ENCODE peak calls at places on chromosomes 6 and 20, in ten cellular contexts. P is left ventricle myocardium superior, O is AG09309, Z is GM06990, D is epithelial cell of esophagus, J is esophagus squamous epithelium, K is HEK293T, S is AG04450, I is GM03348, A is AML-193. W is an unnamed sample.

GRCh38 chr20:40768105-40768504 is 79.1 kb upstream of the MAFB start:
- DNase-seq in P (no peak), O (no peak), Z (no peak), D (no peak), J (no peak), K (no peak), S (no peak), I (no peak), A (no peak), W (no peak)

GRCh38 chr20:46063151-46063550 is 26.6 kb downstream of the NCOA5 start:
- DNase-seq in P (no peak), O (no peak), Z (no peak), D (no peak), J (no peak), K (no peak), S (no peak), I (no peak), A (no peak), W (no peak)

GRCh38 chr20:23451956-23452487 is 654 bp downstream of the CST11 start:
- DNase-seq in P (no peak), O (no peak), Z (no peak), D (no peak), J (no peak), K (no peak), S (no peak), I (no peak), A (no peak), W (no peak)

GRCh38 chr20:34713194-34713943 is 9.2 kb downstream of the TP53INP2 start:
- DNase-seq in P (no peak), O (peak), Z (peak), D (peak), J (no peak), K (no peak), S (peak), I (peak), A (no peak), W (no peak)

GRCh38 chr20:36097331-36097730 is 57.2 kb upstream of the EPB41L1 start:
- DNase-seq in P (no peak), O (no peak), Z (no peak), D (no peak), J (no peak), K (no peak), S (no peak), I (no peak), A (no peak), W (no peak)

GRCh38 chr6:6220718-6221117 is 99.7 kb downstream of the F13A1 start:
- DNase-seq in P (no peak), O (no peak), Z (no peak), D (no peak), J (no peak), K (no peak), S (no peak), I (no peak), A (no peak), W (no peak)

GRCh38 chr6:111824608-111825337 is 48.5 kb downstream of the FYN start:
- DNase-seq in P (no peak), O (no peak), Z (no peak), D (no peak), J (no peak), K (no peak), S (no peak), I (no peak), A (no peak), W (no peak)

GRCh38 chr6:111478749-111479148 is 4.3 kb downstream of the REV3L start:
- DNase-seq in P (no peak), O (no peak), Z (peak), D (peak), J (no peak), K (no peak), S (no peak), I (peak), A (peak), W (no peak)

GRCh38 chr6:161437851-161438250 is 164.0 kb upstream of the AGPAT4 start:
- DNase-seq in P (no peak), O (no peak), Z (no peak), D (peak), J (no peak), K (no peak), S (no peak), I (no peak), A (no peak), W (no peak)

GRCh38 chr20:58086763-58087566 is 141.5 kb downstream of the ANKRD60 start:
- DNase-seq in P (no peak), O (peak), Z (no peak), D (peak), J (no peak), K (peak), S (no peak), I (peak), A (no peak), W (peak)

GRCh38 chr6:13164316-13164715 is 164.0 kb downstream of the TBC1D7 start:
- DNase-seq in P (no peak), O (no peak), Z (no peak), D (no peak), J (no peak), K (no peak), S (no peak), I (no peak), A (no peak), W (no peak)

W was measured in NCI-H1436.